ENCODE peak calls at places on chromosomes 6 and 20, in six cellular contexts. One of them, this sample, is unnamed. For H3K4me1, the result is how much of the 10 kb centered on the place peaks cover.

GRCh38 chr6:107545761-107546160 is 55.8 kb downstream of the SOBP start:
- DNase-seq in thyroid gland: no peak
- DNase-seq in HCT116: no peak
- DNase-seq in IMR-90: no peak
- DNase-seq in endothelial cell of umbilical vein: no peak
- DNase-seq in GM12878: no peak
- DNase-seq in this sample: no peak

GRCh38 chr6:135568366-135568765 is 70.8 kb upstream of the AHI1 start:
- DNase-seq in thyroid gland: peak
- DNase-seq in GM12878: peak
- DNase-seq in IMR-90: peak
- DNase-seq in HCT116: no peak
- DNase-seq in endothelial cell of umbilical vein: peak
- DNase-seq in this sample: peak

GRCh38 chr6:130434174-130434873 is 68.5 kb downstream of the TMEM200A start:
- DNase-seq in endothelial cell of umbilical vein: no peak
- DNase-seq in thyroid gland: no peak
- DNase-seq in GM12878: no peak
- DNase-seq in HCT116: peak
- DNase-seq in IMR-90: peak
- DNase-seq in this sample: no peak

GRCh38 chr6:167652701-167653095 is 174.0 kb upstream of the AFDN start:
- DNase-seq in IMR-90: no peak
- DNase-seq in GM12878: no peak
- DNase-seq in endothelial cell of umbilical vein: peak
- DNase-seq in thyroid gland: no peak
- DNase-seq in HCT116: no peak
- DNase-seq in this sample: no peak

GRCh38 chr6:80605165-80605989 is 498.9 kb downstream of the BCKDHB start:
- DNase-seq in endothelial cell of umbilical vein: peak
- DNase-seq in thyroid gland: no peak
- DNase-seq in IMR-90: peak
- DNase-seq in GM12878: no peak
- DNase-seq in HCT116: peak
- DNase-seq in this sample: no peak

GRCh38 chr6:36752187-36752885 is 54.7 kb downstream of the RAB44 start:
- DNase-seq in HCT116: no peak
- DNase-seq in IMR-90: peak
- DNase-seq in endothelial cell of umbilical vein: peak
- DNase-seq in GM12878: no peak
- DNase-seq in thyroid gland: peak
- DNase-seq in this sample: no peak

GRCh38 chr20:444862-445426 is 17.4 kb downstream of the TBC1D20 start:
- DNase-seq in HCT116: no peak
- DNase-seq in endothelial cell of umbilical vein: peak
- DNase-seq in thyroid gland: no peak
- DNase-seq in IMR-90: peak
- DNase-seq in GM12878: no peak
- DNase-seq in this sample: no peak

GRCh38 chr20:38723982-38724602 is at the start of gene SLC32A1:
- DNase-seq in HCT116: no peak
- DNase-seq in thyroid gland: no peak
- DNase-seq in IMR-90: no peak
- DNase-seq in endothelial cell of umbilical vein: no peak
- DNase-seq in GM12878: no peak
- DNase-seq in this sample: no peak

GRCh38 chr20:64186071-64186598 is 21.9 kb downstream of the MYT1 start:
- DNase-seq in GM12878: no peak
- DNase-seq in HCT116: no peak
- DNase-seq in IMR-90: no peak
- DNase-seq in thyroid gland: no peak
- DNase-seq in endothelial cell of umbilical vein: no peak
- DNase-seq in this sample: no peak

GRCh38 chr6:127717384-127717783 is 140.4 kb downstream of the C6orf58 start:
- DNase-seq in HCT116: no peak
- DNase-seq in IMR-90: no peak
- DNase-seq in thyroid gland: no peak
- DNase-seq in endothelial cell of umbilical vein: no peak
- DNase-seq in GM12878: no peak
- DNase-seq in this sample: no peak

GRCh38 chr20:59122377-59122932 is 41.2 kb upstream of the ZNF831 start:
- DNase-seq in thyroid gland: no peak
- DNase-seq in HCT116: no peak
- DNase-seq in GM12878: no peak
- DNase-seq in endothelial cell of umbilical vein: no peak
- DNase-seq in IMR-90: no peak
- DNase-seq in this sample: no peak

GRCh38 chr6:25893778-25894177 is 19.7 kb upstream of the SLC17A3 start:
- DNase-seq in thyroid gland: no peak
- DNase-seq in IMR-90: no peak
- DNase-seq in HCT116: no peak
- DNase-seq in endothelial cell of umbilical vein: no peak
- DNase-seq in GM12878: no peak
- DNase-seq in this sample: no peak

GRCh38 chr6:26390504-26390903 is 7.6 kb downstream of the BTN2A2 start:
- DNase-seq in thyroid gland: no peak
- DNase-seq in HCT116: no peak
- DNase-seq in GM12878: no peak
- DNase-seq in endothelial cell of umbilical vein: no peak
- DNase-seq in IMR-90: no peak
- DNase-seq in this sample: no peak

GRCh38 chr20:32018269-32019155 is 8.3 kb downstream of the CCM2L start:
- DNase-seq in endothelial cell of umbilical vein: peak
- DNase-seq in HCT116: peak
- DNase-seq in IMR-90: no peak
- DNase-seq in GM12878: no peak
- DNase-seq in thyroid gland: peak
- DNase-seq in this sample: peak

GRCh38 chr6:129643968-129644367 is 66.0 kb downstream of the ARHGAP18 start:
- DNase-seq in GM12878: no peak
- DNase-seq in IMR-90: no peak
- DNase-seq in thyroid gland: no peak
- DNase-seq in HCT116: no peak
- DNase-seq in endothelial cell of umbilical vein: peak
- DNase-seq in this sample: no peak

GRCh38 chr6:20340056-20340455 is 61.6 kb upstream of the E2F3 start:
- DNase-seq in endothelial cell of umbilical vein: no peak
- DNase-seq in IMR-90: no peak
- DNase-seq in HCT116: no peak
- DNase-seq in GM12878: no peak
- DNase-seq in thyroid gland: no peak
- DNase-seq in this sample: no peak

GRCh38 chr6:154907293-154907692 is 87.8 kb upstream of the TIAM2 start:
- DNase-seq in GM12878: no peak
- DNase-seq in thyroid gland: no peak
- DNase-seq in IMR-90: peak
- DNase-seq in HCT116: no peak
- DNase-seq in endothelial cell of umbilical vein: no peak
- DNase-seq in this sample: no peak

GRCh38 chr6:34904990-34905613 is 16.0 kb downstream of the ANKS1A start:
- DNase-seq in IMR-90: no peak
- DNase-seq in thyroid gland: no peak
- DNase-seq in GM12878: no peak
- DNase-seq in HCT116: no peak
- DNase-seq in endothelial cell of umbilical vein: no peak
- DNase-seq in this sample: no peak

GRCh38 chr6:80541886-80542285 is 435.4 kb downstream of the BCKDHB start:
- DNase-seq in IMR-90: no peak
- DNase-seq in HCT116: no peak
- DNase-seq in endothelial cell of umbilical vein: no peak
- DNase-seq in thyroid gland: no peak
- DNase-seq in GM12878: no peak
- DNase-seq in this sample: no peak

GRCh38 chr6:137237413-137238170 is 18.4 kb upstream of the IFNGR1 start:
- DNase-seq in IMR-90: peak
- DNase-seq in GM12878: no peak
- DNase-seq in thyroid gland: peak
- DNase-seq in endothelial cell of umbilical vein: peak
- DNase-seq in HCT116: no peak
- DNase-seq in this sample: no peak

GRCh38 chr6:16473184-16473907 is 235.0 kb downstream of the GMPR start:
- DNase-seq in endothelial cell of umbilical vein: no peak
- DNase-seq in HCT116: no peak
- DNase-seq in thyroid gland: no peak
- DNase-seq in IMR-90: no peak
- DNase-seq in GM12878: peak
- DNase-seq in this sample: no peak

DNA sequence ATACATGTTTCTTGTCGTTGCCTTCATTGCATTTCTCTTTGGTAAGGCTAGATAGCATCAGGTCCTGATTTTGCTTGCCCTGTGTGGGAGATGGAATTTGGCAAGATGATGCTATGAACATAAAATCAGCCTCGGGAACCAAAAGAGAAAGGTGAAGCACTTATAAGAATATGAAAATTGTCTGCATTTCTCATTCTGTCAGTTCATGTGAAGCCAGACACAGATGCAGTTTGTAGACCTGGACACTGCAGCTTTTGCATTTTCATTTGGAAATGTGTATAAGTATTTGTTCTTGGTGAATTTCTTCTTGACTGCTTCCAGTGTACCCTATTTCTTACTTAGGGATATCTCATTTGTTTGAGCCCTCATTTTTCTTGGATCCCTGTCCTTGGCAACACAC is 1.3 kb downstream of the YWHAB start:
- DNase-seq in endothelial cell of umbilical vein: no peak
- DNase-seq in GM12878: no peak
- DNase-seq in IMR-90: no peak
- DNase-seq in HCT116: no peak
- DNase-seq in thyroid gland: no peak
- DNase-seq in this sample: no peak
- H3K4me1 ChIP-seq in endothelial cell of umbilical vein: under half
- H3K4me1 ChIP-seq in GM12878: under half
- H3K4me1 ChIP-seq in IMR-90: under half
- H3K4me1 ChIP-seq in HCT116: under half
- H3K4me1 ChIP-seq in thyroid gland: under half
- H3K4me1 ChIP-seq in this sample: under half

GRCh38 chr6:124964764-124965105 is 2.5 kb downstream of the RNF217 start:
- DNase-seq in endothelial cell of umbilical vein: no peak
- DNase-seq in HCT116: no peak
- DNase-seq in GM12878: no peak
- DNase-seq in IMR-90: no peak
- DNase-seq in thyroid gland: no peak
- DNase-seq in this sample: no peak
- H3K4me3 ChIP-seq in endothelial cell of umbilical vein: peak
- H3K4me3 ChIP-seq in HCT116: peak
- H3K4me3 ChIP-seq in GM12878: no peak
- H3K4me3 ChIP-seq in IMR-90: peak
- H3K4me3 ChIP-seq in thyroid gland: peak
- H3K4me3 ChIP-seq in this sample: peak

GRCh38 chr20:50590348-50590664 is 80.1 kb downstream of the PTPN1 start:
- DNase-seq in IMR-90: no peak
- DNase-seq in endothelial cell of umbilical vein: no peak
- DNase-seq in GM12878: no peak
- DNase-seq in thyroid gland: peak
- DNase-seq in HCT116: no peak
- DNase-seq in this sample: no peak
- TF ChIP-seq POLR2A in IMR-90: no peak
- TF ChIP-seq POLR2A in endothelial cell of umbilical vein: no peak
- TF ChIP-seq POLR2A in GM12878: no peak
- TF ChIP-seq POLR2A in thyroid gland: no peak
- TF ChIP-seq POLR2A in HCT116: no peak
- TF ChIP-seq POLR2A in this sample: no peak

GRCh38 chr6:29547573-29547972 is 12.0 kb downstream of the UBD start:
- DNase-seq in endothelial cell of umbilical vein: no peak
- DNase-seq in HCT116: no peak
- DNase-seq in GM12878: no peak
- DNase-seq in IMR-90: no peak
- DNase-seq in thyroid gland: no peak
- DNase-seq in this sample: no peak
- H3K4me1 ChIP-seq in endothelial cell of umbilical vein: under half
- H3K4me1 ChIP-seq in HCT116: under half
- H3K4me1 ChIP-seq in GM12878: under half
- H3K4me1 ChIP-seq in IMR-90: under half
- H3K4me1 ChIP-seq in thyroid gland: under half
- H3K4me1 ChIP-seq in this sample: under half

GRCh38 chr6:158870418-158870957 is 51.3 kb upstream of the EZR start:
- DNase-seq in IMR-90: no peak
- DNase-seq in GM12878: no peak
- DNase-seq in endothelial cell of umbilical vein: no peak
- DNase-seq in HCT116: no peak
- DNase-seq in thyroid gland: no peak
- DNase-seq in this sample: no peak
- H3K4me3 ChIP-seq in IMR-90: no peak
- H3K4me3 ChIP-seq in GM12878: peak
- H3K4me3 ChIP-seq in endothelial cell of umbilical vein: no peak
- H3K4me3 ChIP-seq in HCT116: peak
- H3K4me3 ChIP-seq in thyroid gland: peak
- H3K4me3 ChIP-seq in this sample: peak

DNA sequence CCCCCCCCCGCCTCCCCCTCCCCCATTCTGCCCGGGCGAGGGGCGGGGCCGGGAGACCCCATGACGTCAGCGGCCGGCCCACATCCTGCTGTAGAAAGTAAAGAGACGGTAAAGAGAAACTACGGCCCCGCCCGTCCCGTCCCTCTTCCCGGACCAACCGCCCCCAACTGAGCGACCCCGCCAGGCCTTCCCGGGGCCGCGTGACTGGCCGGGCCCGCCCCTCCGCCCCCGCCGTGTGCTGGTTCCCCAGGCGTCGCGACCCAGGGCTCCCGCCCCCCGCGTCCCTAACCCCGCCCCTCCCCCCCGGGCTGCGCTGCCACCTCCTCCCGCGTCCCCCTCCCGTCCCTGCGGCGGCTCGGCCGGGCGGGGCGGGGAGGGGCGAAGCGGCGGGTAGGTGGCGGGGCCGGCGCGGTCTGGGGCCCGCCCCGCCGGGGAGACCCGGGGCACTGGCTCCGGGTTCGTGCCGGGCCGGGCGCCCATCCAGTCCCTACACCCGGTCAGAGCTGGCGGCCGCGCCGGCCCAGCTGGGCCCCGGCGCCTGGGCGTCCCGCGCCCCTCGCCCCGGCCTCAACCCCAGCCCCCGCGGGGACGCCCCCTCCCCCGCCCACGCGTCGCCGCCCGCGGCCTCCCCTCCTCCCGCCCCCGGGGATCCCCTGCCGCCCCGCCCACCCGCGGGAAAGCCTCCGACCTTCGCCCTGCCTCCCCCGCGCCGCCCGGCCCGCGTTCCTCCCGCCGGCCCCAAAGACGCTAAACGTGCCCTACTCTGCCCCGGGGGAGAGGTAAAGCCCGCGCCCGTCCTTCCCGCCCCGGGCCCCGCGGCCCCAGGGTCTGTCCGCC is 618 bp upstream of the HIVEP1 start:
- DNase-seq in HCT116: peak
- DNase-seq in thyroid gland: peak
- DNase-seq in GM12878: peak
- DNase-seq in IMR-90: peak
- DNase-seq in endothelial cell of umbilical vein: peak
- DNase-seq in this sample: peak
- TF ChIP-seq POLR2A in HCT116: no peak
- TF ChIP-seq POLR2A in thyroid gland: peak
- TF ChIP-seq POLR2A in GM12878: peak
- TF ChIP-seq POLR2A in IMR-90: peak
- TF ChIP-seq POLR2A in endothelial cell of umbilical vein: peak
- TF ChIP-seq POLR2A in this sample: no peak

GRCh38 chr6:15266423-15266996 is 20.6 kb downstream of the JARID2 start:
- DNase-seq in IMR-90: no peak
- DNase-seq in HCT116: no peak
- DNase-seq in thyroid gland: no peak
- DNase-seq in endothelial cell of umbilical vein: peak
- DNase-seq in GM12878: no peak
- DNase-seq in this sample: no peak
- H3K4me1 ChIP-seq in IMR-90: under half
- H3K4me1 ChIP-seq in HCT116: under half
- H3K4me1 ChIP-seq in thyroid gland: under half
- H3K4me1 ChIP-seq in endothelial cell of umbilical vein: under half
- H3K4me1 ChIP-seq in GM12878: half or more
- H3K4me1 ChIP-seq in this sample: under half

This sample was measured in prostate gland.